ENCODE peak calls at places on chromosome X, in five cellular contexts. L, I, B, C and Q are unnamed samples.

GRCh38 chrX:39226307-39226706 is 425.0 kb downstream of the MID1IP1 start:
- DNase-seq in L (no peak), I (no peak), B (no peak), C (no peak), Q (no peak)

GRCh38 chrX:119041175-119041574 is 31.6 kb upstream of the CT47C1 start:
- DNase-seq in L (peak), I (peak), B (peak), C (no peak), Q (peak)

GRCh38 chrX:11296051-11296450 is 2.8 kb downstream of the AMELX start:
- DNase-seq in L (no peak), I (no peak), B (no peak), C (no peak), Q (no peak)

GRCh38 chrX:119410027-119410819 is 11.1 kb downstream of the SLC25A43 start:
- DNase-seq in L (peak), I (no peak), B (peak), C (no peak), Q (peak)

GRCh38 chrX:150018931-150019331 is 80.6 kb upstream of the EOLA2 start:
- DNase-seq in L (peak), I (no peak), B (peak), C (no peak), Q (no peak)

GRCh38 chrX:69155786-69156520 is 9.3 kb downstream of the PJA1 start:
- DNase-seq in L (no peak), I (no peak), B (no peak), C (no peak), Q (no peak)

GRCh38 chrX:18288716-18289115 is 65.8 kb downstream of the SCML2 start:
- DNase-seq in L (no peak), I (no peak), B (no peak), C (no peak), Q (no peak)

GRCh38 chrX:154383359-154384283 is 4.5 kb downstream of the EMD start:
- DNase-seq in L (no peak), I (no peak), B (no peak), C (no peak), Q (no peak)

GRCh38 chrX:100413231-100413630 is 3.2 kb upstream of the PCDH19 start:
- DNase-seq in L (peak), I (peak), B (peak), C (no peak), Q (peak)

GRCh38 chrX:7515681-7516413 is 327.1 kb upstream of the VCX start:
- DNase-seq in L (no peak), I (no peak), B (no peak), C (no peak), Q (no peak)

GRCh38 chrX:68988865-68989264 is 160.0 kb downstream of the EFNB1 start:
- DNase-seq in L (no peak), I (no peak), B (no peak), C (no peak), Q (no peak)

GRCh38 chrX:98057176-98057575 is 1173.5 kb downstream of the RPA4 start:
- DNase-seq in L (no peak), I (no peak), B (no peak), C (no peak), Q (no peak)

GRCh38 chrX:118839334-118839958 is 15.8 kb downstream of the ZCCHC12 start:
- DNase-seq in L (peak), I (peak), B (peak), C (peak), Q (peak)

GRCh38 chrX:46582964-46583363 is 9.4 kb downstream of the CHST7 start:
- DNase-seq in L (peak), I (no peak), B (no peak), C (no peak), Q (peak)

GRCh38 chrX:153411255-153411987 is at the start of gene ZFP92:
- DNase-seq in L (no peak), I (peak), B (no peak), C (peak), Q (no peak)

GRCh38 chrX:12309040-12309732 is 170.9 kb downstream of the FRMPD4 start:
- DNase-seq in L (no peak), I (no peak), B (no peak), C (no peak), Q (no peak)

GRCh38 chrX:8879750-8880149 is 78.6 kb upstream of the FAM9A start:
- DNase-seq in L (peak), I (peak), B (peak), C (peak), Q (peak)

GRCh38 chrX:46235778-46236177 is 309.4 kb downstream of the ZNF674 start:
- DNase-seq in L (no peak), I (no peak), B (no peak), C (no peak), Q (no peak)

GRCh38 chrX:120428309-120428708 is 40.8 kb downstream of the LAMP2 start:
- DNase-seq in L (no peak), I (no peak), B (no peak), C (no peak), Q (no peak)

GRCh38 chrX:119606508-119607389 is 525 bp upstream of the NKRF start:
- DNase-seq in L (peak), I (no peak), B (no peak), C (no peak), Q (no peak)

GRCh38 chrX:74437530-74437929 is 16.2 kb downstream of the SLC16A2 start:
- DNase-seq in L (no peak), I (no peak), B (no peak), C (no peak), Q (no peak)

GRCh38 chrX:103157511-103158316 is 57.2 kb upstream of the BEX4 start:
- DNase-seq in L (peak), I (peak), B (peak), C (peak), Q (peak)

GRCh38 chrX:10095698-10096432 is 60.9 kb upstream of the CLCN4 start:
- DNase-seq in L (no peak), I (no peak), B (no peak), C (no peak), Q (no peak)

GRCh38 chrX:10102046-10102704 is 54.6 kb upstream of the CLCN4 start:
- DNase-seq in L (no peak), I (no peak), B (no peak), C (no peak), Q (no peak)

GRCh38 chrX:10099411-10099810 is 57.4 kb upstream of the CLCN4 start:
- DNase-seq in L (no peak), I (no peak), B (no peak), C (no peak), Q (no peak)

GRCh38 chrX:10101269-10101668 is 55.5 kb upstream of the CLCN4 start:
- DNase-seq in L (peak), I (no peak), B (peak), C (no peak), Q (no peak)

GRCh38 chrX:10098235-10098819 is 58.4 kb upstream of the CLCN4 start:
- DNase-seq in L (no peak), I (no peak), B (no peak), C (no peak), Q (no peak)
- TF ChIP-seq RAD21 in L (no peak), I (no peak), B (no peak), C (no peak), Q (no peak)

GRCh38 chrX:42149786-42150185 is 226.4 kb upstream of the CASK start:
- DNase-seq in L (no peak), I (no peak), B (no peak), C (no peak), Q (no peak)
- TF ChIP-seq MAFK in L (no peak), I (no peak), B (no peak), C (no peak), Q (no peak)

GRCh38 chrX:38117485-38117884 is 103.2 kb downstream of the SRPX start:
- DNase-seq in L (peak), I (no peak), B (no peak), C (no peak), Q (no peak)
- TF ChIP-seq RAD21 in L (no peak), I (no peak), B (no peak), C (no peak), Q (no peak)

GRCh38 chrX:14616301-14616700 is 87.0 kb downstream of the GLRA2 start:
- DNase-seq in L (peak), I (no peak), B (no peak), C (no peak), Q (no peak)

GRCh38 chrX:14616876-14617275 is 87.5 kb downstream of the GLRA2 start:
- DNase-seq in L (peak), I (no peak), B (no peak), C (no peak), Q (no peak)
- TF ChIP-seq MAFK in L (no peak), I (no peak), B (no peak), C (no peak), Q (no peak)

DNA sequence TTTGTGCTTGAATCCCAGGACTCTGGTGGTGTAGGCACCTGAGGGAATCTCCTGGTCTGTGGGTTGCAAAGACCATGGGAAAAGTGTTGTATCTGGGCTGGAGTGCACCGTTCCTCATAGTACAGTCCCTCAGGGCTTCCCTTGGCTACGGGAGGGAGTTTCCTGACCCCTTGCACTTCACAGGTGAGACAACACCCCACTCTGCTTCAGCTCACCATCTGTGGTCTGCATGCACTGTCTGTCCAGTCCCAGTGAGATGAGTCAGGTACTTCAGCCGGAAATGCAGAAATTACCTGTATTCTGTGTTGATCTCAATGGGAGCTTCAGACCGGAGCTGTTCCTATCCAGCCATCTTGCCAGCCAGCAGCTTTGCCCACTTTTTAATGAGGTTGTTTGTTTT is 353.0 kb upstream of the IRS4 start:
- DNase-seq in L (no peak), I (no peak), B (no peak), C (no peak), Q (no peak)
- TF ChIP-seq RAD21 in L (no peak), I (no peak), B (no peak), C (no peak), Q (no peak)

GRCh38 chrX:136047001-136047642 is 61.9 kb downstream of the SLC9A6 start:
- DNase-seq in L (peak), I (no peak), B (no peak), C (no peak), Q (no peak)
- TF ChIP-seq MAFK in L (no peak), I (no peak), B (no peak), C (no peak), Q (no peak)

GRCh38 chrX:2767631-2768455 is 16.0 kb downstream of the XG start:
- DNase-seq in L (peak), I (no peak), B (peak), C (no peak), Q (peak)
- TF ChIP-seq RAD21 in L (no peak), I (no peak), B (no peak), C (no peak), Q (peak)

GRCh38 chrX:2220829-2221567 is 279.8 kb downstream of the DHRSX start:
- DNase-seq in L (no peak), I (no peak), B (no peak), C (no peak), Q (no peak)
- TF ChIP-seq MAFK in L (no peak), I (no peak), B (no peak), C (no peak), Q (no peak)

GRCh38 chrX:106780664-106781377 is 21.7 kb upstream of the TBC1D8B start:
- DNase-seq in L (no peak), I (no peak), B (peak), C (no peak), Q (peak)
- TF ChIP-seq RAD21 in L (no peak), I (no peak), B (no peak), C (no peak), Q (no peak)